ENCODE peak calls at places on chromosomes 13 and 19, in ten cellular contexts. J, F, M, C, T, E, B, Z, R and Y are unnamed samples.
A peak's percentile ranks its signal among the peaks of the same experiment; 100 is the strongest.

GRCh38 chr19:3986260-3987041 is 1.2 kb upstream of the EEF2 start:
- DNase-seq in Z (peak; percentile 67), F (no peak), M (peak; percentile 93), B (peak; percentile 62), T (peak; percentile 71), E (peak; percentile 86), R (peak; percentile 84), J (peak; percentile 76), C (peak; percentile 81), Y (peak; percentile 74)

GRCh38 chr19:55353803-55354697 is 469 bp downstream of the COX6B2 start:
- DNase-seq in J (peak; percentile 35), B (peak; percentile 84), E (no peak), F (peak; percentile 10), M (peak; percentile 74), R (peak; percentile 49), T (peak; percentile 26), Z (peak; percentile 67), C (peak; percentile 45), Y (peak; percentile 38)

GRCh38 chr13:79709526-79709925 is 228.6 kb downstream of the NDFIP2 start:
- DNase-seq in T (no peak), Z (no peak), F (no peak), J (no peak), E (no peak), R (peak; percentile 59), M (peak; percentile 76), B (no peak), C (peak; percentile 34), Y (no peak)

GRCh38 chr19:16218851-16219250 is 21.1 kb downstream of the AP1M1 start:
- DNase-seq in B (no peak), F (no peak), J (no peak), E (no peak), R (no peak), M (no peak), C (no peak), Z (no peak), T (no peak), Y (no peak)

GRCh38 chr19:18109731-18110671 is 12.4 kb downstream of the MAST3 start:
- DNase-seq in T (no peak), J (peak; percentile 14), E (no peak), R (peak; percentile 13), Z (peak; percentile 62), B (peak; percentile 40), M (peak; percentile 77), C (no peak), F (no peak), Y (no peak)

GRCh38 chr13:21324793-21325192 is 134.3 kb downstream of the ZDHHC20 start:
- DNase-seq in J (no peak), R (no peak), M (no peak), F (no peak), C (no peak), Z (no peak), B (no peak), E (no peak), T (no peak), Y (no peak)

GRCh38 chr19:8607386-8607785 is 3.1 kb downstream of the ADAMTS10 start:
- DNase-seq in T (peak; percentile 43), J (no peak), C (no peak), Z (no peak), E (no peak), F (no peak), B (no peak), R (peak; percentile 54), M (peak; percentile 74), Y (no peak)

GRCh38 chr19:16326401-16327130 is 1.9 kb downstream of the KLF2 start:
- DNase-seq in C (no peak), B (no peak), F (no peak), J (no peak), R (no peak), M (peak; percentile 37), Z (no peak), T (no peak), E (no peak), Y (no peak)

GRCh38 chr19:45125975-45126493 is 33.1 kb downstream of the PPP1R37 start:
- DNase-seq in R (peak; percentile 41), M (peak; percentile 42), T (peak; percentile 10), B (peak; percentile 92), Z (peak; percentile 71), J (peak; percentile 40), E (no peak), F (no peak), C (peak; percentile 41), Y (peak; percentile 34)

GRCh38 chr19:43790587-43790986 is 9.8 kb upstream of the KCNN4 start:
- DNase-seq in F (no peak), Z (no peak), R (no peak), B (no peak), E (no peak), C (no peak), M (no peak), T (no peak), J (no peak), Y (no peak)

GRCh38 chr13:98847780-98848179 is 95.3 kb upstream of the SLC15A1 start:
- DNase-seq in F (no peak), J (no peak), Z (no peak), E (no peak), B (no peak), R (no peak), C (peak; percentile 68), T (no peak), M (no peak), Y (no peak)

GRCh38 chr13:109412232-109412935 is 374.0 kb downstream of the IRS2 start:
- DNase-seq in E (peak; percentile 69), R (peak; percentile 72), C (peak; percentile 72), F (no peak), J (peak; percentile 91), M (peak; percentile 29), T (no peak), B (peak; percentile 0), Z (peak; percentile 17), Y (peak; percentile 91)

GRCh38 chr19:49447485-49448431 is 3.9 kb downstream of the PIH1D1 start:
- DNase-seq in R (no peak), F (no peak), Z (no peak), C (peak; percentile 50), B (peak; percentile 30), J (no peak), E (no peak), M (no peak), T (no peak), Y (no peak)

GRCh38 chr13:95246292-95247082 is 54.8 kb downstream of the ABCC4 start:
- DNase-seq in Z (no peak), M (no peak), J (peak; percentile 45), C (no peak), F (no peak), T (no peak), R (no peak), E (peak; percentile 85), B (no peak), Y (peak; percentile 54)

GRCh38 chr13:111526922-111527321 is 206.5 kb downstream of the TEX29 start:
- DNase-seq in T (no peak), C (no peak), E (no peak), J (peak; percentile 39), F (no peak), Z (no peak), M (no peak), B (no peak), R (no peak), Y (no peak)

GRCh38 chr19:46890423-46891170 is 29.8 kb downstream of the ARHGAP35 start:
- DNase-seq in E (peak; percentile 31), B (peak; percentile 53), R (peak; percentile 92), M (peak; percentile 95), C (peak; percentile 76), J (no peak), T (peak; percentile 87), F (no peak), Z (no peak), Y (no peak)

GRCh38 chr13:64553411-64554129 is 2676.6 kb downstream of the PCDH9 start:
- DNase-seq in T (no peak), C (peak; percentile 46), M (peak; percentile 41), J (no peak), B (no peak), F (no peak), Z (no peak), R (peak; percentile 79), E (no peak), Y (no peak)

GRCh38 chr13:99859178-99860177 is 112.1 kb downstream of the ZIC5 start:
- DNase-seq in B (no peak), Z (no peak), T (no peak), R (no peak), J (no peak), M (no peak), F (peak; percentile 66), C (no peak), E (no peak), Y (peak; percentile 38)

GRCh38 chr19:45247136-45247535 is 1.9 kb upstream of the EXOC3L2 start:
- DNase-seq in E (no peak), B (no peak), T (no peak), C (no peak), F (no peak), Z (no peak), R (no peak), J (no peak), M (no peak), Y (no peak)

GRCh38 chr19:33292595-33293254 is 9.6 kb downstream of the CEBPA start:
- DNase-seq in F (no peak), B (no peak), M (no peak), J (no peak), Z (no peak), T (no peak), E (no peak), C (peak; percentile 18), R (no peak), Y (no peak)

GRCh38 chr19:37519890-37520289 is 13.2 kb downstream of the ZNF793 start:
- DNase-seq in F (no peak), R (peak; percentile 77), E (no peak), C (peak; percentile 82), J (no peak), B (no peak), Z (no peak), M (no peak), T (no peak), Y (no peak)

GRCh38 chr19:7246601-7247000 is 47.6 kb downstream of the INSR start:
- DNase-seq in R (no peak), E (no peak), B (no peak), J (no peak), M (no peak), T (no peak), C (no peak), Z (no peak), F (no peak), Y (no peak)

GRCh38 chr13:46232281-46232680 is 20.6 kb downstream of the LRRC63 start:
- DNase-seq in C (no peak), F (no peak), B (no peak), Z (no peak), M (no peak), E (no peak), T (no peak), J (no peak), R (no peak), Y (no peak)

GRCh38 chr13:48163066-48163465 is 68.2 kb upstream of the MED4 start:
- DNase-seq in F (no peak), B (no peak), J (no peak), M (no peak), C (no peak), R (no peak), Z (no peak), E (no peak), T (no peak), Y (no peak)

GRCh38 chr13:50340566-50341287 is 325.5 kb downstream of the KCNRG start:
- DNase-seq in Z (no peak), M (no peak), F (no peak), T (no peak), B (no peak), J (peak; percentile 5), C (no peak), R (no peak), E (peak; percentile 26), Y (peak; percentile 66)

GRCh38 chr19:55080121-55080914 is 4.6 kb downstream of the EPS8L1 start:
- DNase-seq in J (peak; percentile 83), C (peak; percentile 57), F (peak; percentile 50), E (peak; percentile 84), Z (no peak), M (peak; percentile 43), B (no peak), R (peak; percentile 74), T (peak; percentile 33), Y (peak; percentile 75)

GRCh38 chr19:708154-709141 is at the start of gene PALM:
- DNase-seq in C (no peak), Z (no peak), F (no peak), R (no peak), E (no peak), M (peak; percentile 80), B (no peak), J (no peak), T (no peak), Y (no peak)

GRCh38 chr19:45643927-45644771 is 5.0 kb upstream of the EML2 start:
- DNase-seq in E (no peak), C (peak; percentile 35), M (no peak), Z (no peak), T (no peak), J (no peak), R (no peak), F (no peak), B (no peak), Y (no peak)